ENCODE peak calls at places on chromosomes 16 and 17, in five cellular contexts. One of them, this sample, is unnamed.

GRCh38 chr17:79000396-79001189 is 9.0 kb downstream of the CANT1 start:
- DNase-seq in T-helper 2 cell: no peak
- DNase-seq in mammary epithelial cell: no peak
- DNase-seq in head of caudate nucleus: no peak
- DNase-seq in mesendoderm: no peak
- DNase-seq in this sample: no peak

GRCh38 chr17:77804796-77805426 is 153.6 kb upstream of the TNRC6C start:
- DNase-seq in mesendoderm: no peak
- DNase-seq in head of caudate nucleus: no peak
- DNase-seq in mammary epithelial cell: no peak
- DNase-seq in T-helper 2 cell: no peak
- DNase-seq in this sample: no peak

GRCh38 chr17:32259596-32259995 is 6.0 kb upstream of the RHBDL3 start:
- DNase-seq in head of caudate nucleus: peak; percentile 61
- DNase-seq in T-helper 2 cell: no peak
- DNase-seq in mammary epithelial cell: no peak
- DNase-seq in mesendoderm: no peak
- DNase-seq in this sample: no peak

GRCh38 chr17:11705111-11705510 is 106.8 kb downstream of the DNAH9 start:
- DNase-seq in T-helper 2 cell: no peak
- DNase-seq in mesendoderm: no peak
- DNase-seq in head of caudate nucleus: no peak
- DNase-seq in mammary epithelial cell: no peak
- DNase-seq in this sample: no peak

GRCh38 chr17:82236142-82236971 is 7.5 kb downstream of the SLC16A3 start:
- DNase-seq in head of caudate nucleus: peak; percentile 77
- DNase-seq in mesendoderm: peak; percentile 79
- DNase-seq in T-helper 2 cell: peak; percentile 48
- DNase-seq in mammary epithelial cell: peak; percentile 37
- DNase-seq in this sample: peak; percentile 32

GRCh38 chr17:27569257-27569722 is 61.7 kb upstream of the LGALS9 start:
- DNase-seq in mammary epithelial cell: no peak
- DNase-seq in head of caudate nucleus: peak; percentile 55
- DNase-seq in mesendoderm: peak; percentile 93
- DNase-seq in T-helper 2 cell: no peak
- DNase-seq in this sample: no peak

GRCh38 chr16:73311857-73312723 is 264.2 kb upstream of the ZFHX3 start:
- DNase-seq in mammary epithelial cell: no peak
- DNase-seq in T-helper 2 cell: no peak
- DNase-seq in mesendoderm: no peak
- DNase-seq in head of caudate nucleus: no peak
- DNase-seq in this sample: no peak

GRCh38 chr17:81057079-81057730 is 22.3 kb downstream of the BAIAP2 start:
- DNase-seq in mammary epithelial cell: peak; percentile 83
- DNase-seq in T-helper 2 cell: no peak
- DNase-seq in head of caudate nucleus: peak; percentile 69
- DNase-seq in mesendoderm: peak; percentile 96
- DNase-seq in this sample: no peak

GRCh38 chr17:14359251-14359939 is 58.5 kb downstream of the HS3ST3B1 start:
- DNase-seq in head of caudate nucleus: no peak
- DNase-seq in T-helper 2 cell: no peak
- DNase-seq in mesendoderm: no peak
- DNase-seq in mammary epithelial cell: no peak
- DNase-seq in this sample: no peak

GRCh38 chr16:51394401-51394800 is 243.3 kb upstream of the SALL1 start:
- DNase-seq in mesendoderm: no peak
- DNase-seq in T-helper 2 cell: no peak
- DNase-seq in mammary epithelial cell: no peak
- DNase-seq in head of caudate nucleus: no peak
- DNase-seq in this sample: no peak

GRCh38 chr16:7025616-7026190 is 306.9 kb upstream of the RBFOX1 start:
- DNase-seq in head of caudate nucleus: peak; percentile 85
- DNase-seq in T-helper 2 cell: no peak
- DNase-seq in mesendoderm: peak; percentile 91
- DNase-seq in mammary epithelial cell: no peak
- DNase-seq in this sample: no peak

GRCh38 chr16:85391769-85392583 is 221.1 kb upstream of the GSE1 start:
- DNase-seq in mesendoderm: no peak
- DNase-seq in T-helper 2 cell: no peak
- DNase-seq in mammary epithelial cell: peak; percentile 53
- DNase-seq in head of caudate nucleus: peak; percentile 0
- DNase-seq in this sample: no peak

GRCh38 chr17:74123350-74123749 is 80.1 kb upstream of the RPL38 start:
- DNase-seq in mammary epithelial cell: peak; percentile 19
- DNase-seq in mesendoderm: peak; percentile 84
- DNase-seq in head of caudate nucleus: no peak
- DNase-seq in T-helper 2 cell: no peak
- DNase-seq in this sample: no peak

GRCh38 chr17:63853260-63853659 is 10.8 kb upstream of the SMARCD2 start:
- DNase-seq in T-helper 2 cell: no peak
- DNase-seq in head of caudate nucleus: no peak
- DNase-seq in mesendoderm: no peak
- DNase-seq in mammary epithelial cell: no peak
- DNase-seq in this sample: no peak

GRCh38 chr17:39628655-39629493 is 2.1 kb downstream of the PPP1R1B start:
- DNase-seq in mammary epithelial cell: no peak
- DNase-seq in mesendoderm: no peak
- DNase-seq in head of caudate nucleus: no peak
- DNase-seq in T-helper 2 cell: no peak
- DNase-seq in this sample: no peak

GRCh38 chr17:63954402-63955063 is 18.2 kb downstream of the SCN4A start:
- DNase-seq in T-helper 2 cell: no peak
- DNase-seq in head of caudate nucleus: no peak
- DNase-seq in mesendoderm: no peak
- DNase-seq in mammary epithelial cell: no peak
- DNase-seq in this sample: no peak

GRCh38 chr17:76444518-76445311 is 8.2 kb downstream of the UBE2O start:
- DNase-seq in head of caudate nucleus: no peak
- DNase-seq in mammary epithelial cell: peak; percentile 27
- DNase-seq in mesendoderm: peak; percentile 82
- DNase-seq in T-helper 2 cell: no peak
- DNase-seq in this sample: no peak

GRCh38 chr16:3673676-3674377 is 19.3 kb downstream of the DNASE1 start:
- DNase-seq in mammary epithelial cell: no peak
- DNase-seq in T-helper 2 cell: no peak
- DNase-seq in head of caudate nucleus: no peak
- DNase-seq in mesendoderm: no peak
- DNase-seq in this sample: no peak

GRCh38 chr17:79991924-79992656 is 43.6 kb downstream of the TBC1D16 start:
- DNase-seq in mesendoderm: peak; percentile 31
- DNase-seq in mammary epithelial cell: no peak
- DNase-seq in T-helper 2 cell: no peak
- DNase-seq in head of caudate nucleus: no peak
- DNase-seq in this sample: no peak

GRCh38 chr17:83192161-83192788 is 112.9 kb downstream of the METRNL start:
- DNase-seq in mesendoderm: no peak
- DNase-seq in T-helper 2 cell: peak; percentile 2
- DNase-seq in head of caudate nucleus: no peak
- DNase-seq in mammary epithelial cell: no peak
- DNase-seq in this sample: no peak

GRCh38 chr17:1643293-1643998 is 2.1 kb downstream of the SCARF1 start:
- DNase-seq in head of caudate nucleus: peak; percentile 34
- DNase-seq in mesendoderm: peak; percentile 81
- DNase-seq in mammary epithelial cell: peak; percentile 61
- DNase-seq in T-helper 2 cell: peak; percentile 67
- DNase-seq in this sample: peak; percentile 71

GRCh38 chr16:66600484-66600883 is 4.0 kb upstream of the CMTM3 start:
- DNase-seq in T-helper 2 cell: no peak
- DNase-seq in mesendoderm: no peak
- DNase-seq in head of caudate nucleus: no peak
- DNase-seq in mammary epithelial cell: no peak
- DNase-seq in this sample: no peak

GRCh38 chr17:68204736-68205135 is 43.1 kb upstream of the AMZ2 start:
- DNase-seq in mesendoderm: no peak
- DNase-seq in head of caudate nucleus: no peak
- DNase-seq in mammary epithelial cell: no peak
- DNase-seq in T-helper 2 cell: no peak
- DNase-seq in this sample: no peak

GRCh38 chr16:1215574-1216295 is 9.3 kb downstream of the TPSG1 start:
- DNase-seq in mesendoderm: no peak
- DNase-seq in mammary epithelial cell: no peak
- DNase-seq in T-helper 2 cell: no peak
- DNase-seq in head of caudate nucleus: no peak
- DNase-seq in this sample: no peak

GRCh38 chr16:54533856-54534490 is 247.4 kb upstream of the IRX3 start:
- DNase-seq in mesendoderm: no peak
- DNase-seq in head of caudate nucleus: no peak
- DNase-seq in mammary epithelial cell: no peak
- DNase-seq in T-helper 2 cell: no peak
- DNase-seq in this sample: no peak

This sample was measured in T-helper 22 cell.